ENCODE peak calls at places on chromosomes 5 and 9, in eight cellular contexts. Q is CD8-positive, alpha-beta T cell; S is fibroblast of pulmonary artery; G is cardiac muscle cell; Y is transverse colon; N is RWPE2; R is bronchial epithelial cell; C is GM06990. F is an unnamed sample.

GRCh38 chr9:23120630-23121029 is 674.0 kb downstream of the DMRTA1 start:
- DNase-seq in Q (no peak), S (no peak), G (peak), Y (no peak), N (no peak), R (no peak), C (no peak), F (no peak)

GRCh38 chr5:149071756-149072155 is 8.9 kb upstream of the SH3TC2 start:
- DNase-seq in Q (no peak), S (no peak), G (no peak), Y (no peak), N (no peak), R (no peak), C (no peak), F (no peak)

GRCh38 chr9:94554439-94555331 is at the start of gene PCAT7:
- DNase-seq in Q (no peak), S (peak), G (peak), Y (peak), N (peak), R (peak), C (peak), F (no peak)

GRCh38 chr9:64773491-64773931 is 511.5 kb downstream of the FOXD4L5 start:
- DNase-seq in Q (peak), S (no peak), G (peak), Y (peak), N (peak), R (no peak), C (peak), F (no peak)

GRCh38 chr5:67693956-67694564 is 497.5 kb upstream of the CD180 start:
- DNase-seq in Q (no peak), S (peak), G (peak), Y (peak), N (no peak), R (no peak), C (no peak), F (peak)

GRCh38 chr5:149837680-149838269 is 106.8 kb downstream of the PDE6A start:
- DNase-seq in Q (no peak), S (peak), G (peak), Y (peak), N (no peak), R (peak), C (no peak), F (peak)

GRCh38 chr5:107430077-107430625 is 240.6 kb downstream of the EFNA5 start:
- DNase-seq in Q (no peak), S (peak), G (peak), Y (no peak), N (no peak), R (no peak), C (no peak), F (peak)

GRCh38 chr5:98768160-98769005 is 5.1 kb upstream of the RGMB start:
- DNase-seq in Q (peak), S (peak), G (peak), Y (peak), N (no peak), R (peak), C (no peak), F (peak)

GRCh38 chr5:127997131-127997775 is 86.3 kb upstream of the SLC12A2 start:
- DNase-seq in Q (no peak), S (peak), G (no peak), Y (no peak), N (no peak), R (no peak), C (no peak), F (no peak)

GRCh38 chr9:89664896-89665329 is 60.1 kb downstream of the GADD45G start:
- DNase-seq in Q (no peak), S (no peak), G (no peak), Y (peak), N (no peak), R (peak), C (no peak), F (no peak)

GRCh38 chr5:61332369-61332745 is 299 bp downstream of the ZSWIM6 start:
- DNase-seq in Q (peak), S (peak), G (peak), Y (peak), N (peak), R (no peak), C (no peak), F (no peak)

GRCh38 chr5:14178671-14179211 is 35.6 kb downstream of the TRIO start:
- DNase-seq in Q (no peak), S (peak), G (peak), Y (no peak), N (no peak), R (peak), C (no peak), F (peak)

GRCh38 chr5:39231705-39232525 is 12.6 kb upstream of the FYB1 start:
- DNase-seq in Q (no peak), S (peak), G (no peak), Y (no peak), N (no peak), R (peak), C (no peak), F (peak)

GRCh38 chr5:321233-321725 is at the start of gene AHRR:
- DNase-seq in Q (no peak), S (peak), G (peak), Y (peak), N (peak), R (no peak), C (peak), F (peak)

GRCh38 chr5:322281-322941 is 897 bp downstream of the AHRR start:
- DNase-seq in Q (no peak), S (no peak), G (no peak), Y (no peak), N (no peak), R (no peak), C (peak), F (no peak)

GRCh38 chr5:321726-322251 is 275 bp downstream of the AHRR start:
- DNase-seq in Q (no peak), S (no peak), G (no peak), Y (no peak), N (peak), R (no peak), C (no peak), F (no peak)

GRCh38 chr5:318931-319601 is 2.4 kb upstream of the AHRR start:
- DNase-seq in Q (no peak), S (no peak), G (no peak), Y (no peak), N (peak), R (no peak), C (no peak), F (no peak)

DNA sequence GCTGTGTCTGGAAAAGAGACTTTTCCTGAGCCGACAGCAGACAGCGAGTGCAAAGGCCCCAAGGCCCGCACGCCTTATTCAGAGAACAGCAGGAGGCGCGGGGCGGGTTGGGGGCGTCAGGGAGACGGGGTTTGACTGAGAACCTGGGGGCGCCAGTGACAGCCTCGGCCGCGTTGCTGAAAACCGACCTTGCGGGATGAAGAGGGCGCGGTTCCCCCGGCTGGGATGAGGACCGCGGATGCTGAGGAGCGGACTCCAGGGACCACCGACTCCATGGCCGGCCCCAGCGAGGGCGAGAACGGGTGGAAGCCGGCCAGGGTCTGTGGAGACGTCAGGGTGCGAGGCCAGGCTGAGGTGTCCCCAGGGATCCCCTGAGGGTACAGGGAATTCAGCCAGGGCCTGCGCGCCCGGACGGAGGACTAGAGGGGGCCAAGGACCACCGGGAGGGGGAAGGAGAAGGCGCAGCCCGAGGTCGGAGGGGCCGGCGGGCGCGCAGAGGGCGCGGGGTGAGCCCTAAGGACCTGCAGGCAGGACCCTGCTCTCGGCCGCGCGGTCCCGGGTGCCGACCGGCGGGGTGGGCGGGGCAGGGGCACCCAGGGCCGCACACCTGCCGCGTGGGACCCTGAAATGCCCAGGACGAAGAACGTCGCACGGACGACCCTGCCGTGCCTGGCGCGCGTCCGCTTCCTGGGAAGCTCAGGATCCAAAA is 836 bp upstream of the AHRR start:
- DNase-seq in Q (no peak), S (no peak), G (no peak), Y (no peak), N (peak), R (no peak), C (no peak), F (no peak)
- H3K4me3 ChIP-seq in Q (no peak), S (peak), G (peak), Y (no peak), N (peak), R (peak), C (peak), F (peak)

DNA sequence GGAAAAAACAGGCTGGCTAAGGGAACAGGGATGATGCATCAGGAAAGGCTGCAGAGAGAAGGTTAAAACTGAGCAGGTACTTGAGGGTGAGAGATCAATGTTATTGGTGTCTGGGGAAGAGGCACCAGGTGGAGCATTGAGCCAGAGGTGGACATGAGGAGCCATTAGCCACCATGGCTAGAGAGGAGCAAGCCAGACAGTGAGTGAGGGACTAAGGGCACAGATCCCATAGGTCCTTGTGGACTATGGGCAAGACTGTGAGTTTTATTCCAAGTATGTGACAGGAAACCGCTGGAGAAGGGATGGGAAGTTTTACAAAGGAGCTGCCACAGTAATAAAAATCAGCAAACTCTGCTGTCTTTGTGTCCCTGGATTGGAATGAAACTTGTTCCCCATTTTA is 349.9 kb downstream of the ENC1 start:
- DNase-seq in Q (no peak), S (no peak), G (no peak), Y (no peak), N (no peak), R (no peak), C (no peak), F (no peak)
- TF ChIP-seq CTCF in Q (no peak), S (no peak), G (no peak), Y (no peak), N (no peak), R (no peak), C (no peak), F (no peak)

DNA sequence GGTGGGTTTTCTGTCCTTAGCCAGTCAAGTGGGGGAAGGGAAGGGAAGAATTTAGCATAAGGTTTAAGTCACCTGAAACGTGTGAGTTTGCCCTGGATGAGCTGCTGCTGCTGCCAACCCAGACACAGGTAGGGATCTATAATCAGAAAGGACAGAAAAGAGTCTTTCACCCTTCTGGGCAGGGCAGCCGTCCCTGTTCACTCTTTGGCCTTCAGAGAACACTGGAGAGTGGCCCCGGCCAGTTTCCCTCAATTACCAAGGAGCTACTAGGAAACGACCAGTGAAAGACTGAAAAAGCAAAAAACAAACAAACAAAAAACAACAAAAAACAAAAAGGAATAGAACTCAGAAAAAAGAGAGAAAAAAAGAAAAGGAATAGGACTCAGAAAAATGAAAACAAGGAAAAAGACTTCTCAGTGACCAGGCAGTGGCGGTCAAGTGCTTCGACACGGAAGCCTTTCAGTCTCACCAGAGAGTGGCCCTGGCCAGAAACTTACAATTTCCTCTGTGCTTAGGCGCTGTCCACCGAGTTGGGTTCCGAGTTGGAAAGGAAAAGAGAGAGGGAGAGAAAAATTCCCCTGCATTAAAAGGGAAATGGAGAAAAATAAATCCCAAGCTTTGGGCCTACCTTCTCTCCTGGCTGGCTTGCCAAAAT is 2.5 kb upstream of the GM2A start:
- DNase-seq in Q (no peak), S (no peak), G (peak), Y (no peak), N (no peak), R (no peak), C (no peak), F (no peak)
- H3K4me3 ChIP-seq in Q (no peak), S (no peak), G (no peak), Y (no peak), N (no peak), R (no peak), C (no peak), F (no peak)

DNA sequence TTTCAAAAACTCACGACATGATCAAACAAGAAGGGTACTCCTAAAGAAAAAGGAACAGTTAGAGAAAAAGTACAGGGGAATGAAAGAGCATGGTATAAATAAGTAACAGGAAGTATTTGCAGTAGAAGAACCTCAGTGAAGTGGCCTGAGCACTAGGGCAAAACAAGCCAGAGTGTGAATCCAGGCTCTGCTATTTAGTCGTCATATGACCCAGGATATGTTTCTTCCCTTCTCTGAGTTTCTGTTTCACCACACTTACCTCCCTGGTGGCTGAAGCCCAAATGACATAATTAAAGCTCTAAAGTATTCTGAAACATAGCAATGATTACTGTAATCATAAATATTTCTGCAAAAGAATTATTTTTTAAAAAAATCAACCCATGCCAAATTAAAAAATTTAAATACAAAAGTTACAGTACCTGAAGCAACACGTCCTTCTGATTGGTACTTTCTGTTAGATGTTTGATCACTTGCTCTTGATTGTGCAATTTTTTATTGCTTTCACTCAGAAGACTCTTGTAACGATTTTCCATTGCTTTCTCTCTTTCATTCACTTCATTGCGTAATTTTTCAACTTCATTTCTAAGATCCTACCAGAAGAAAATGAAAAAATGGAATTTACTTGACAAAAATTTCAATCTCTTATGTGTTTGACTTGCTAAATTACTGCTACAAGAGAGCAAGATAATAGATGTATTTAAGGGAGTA is 88.9 kb downstream of the CDK5RAP2 start:
- DNase-seq in Q (no peak), S (no peak), G (no peak), Y (no peak), N (no peak), R (no peak), C (peak), F (peak)
- TF ChIP-seq CTCF in Q (no peak), S (no peak), G (no peak), Y (no peak), N (no peak), R (no peak), C (no peak), F (no peak)